ENCODE peak calls at places on chromosomes 3 and 15, in ten cellular contexts. G, N, K, R, F, A, I, E, L and Q are unnamed samples.

GRCh38 chr3:55490194-55490913 is 3.2 kb upstream of the WNT5A start:
- DNase-seq in L (no peak), N (no peak), E (no peak), I (no peak), R (no peak), G (peak), K (no peak), A (no peak), F (no peak), Q (no peak)

GRCh38 chr3:196792771-196793170 is 53.1 kb downstream of the PAK2 start:
- DNase-seq in A (no peak), G (no peak), E (no peak), I (peak), L (no peak), F (peak), N (no peak), K (no peak), R (peak), Q (peak)

GRCh38 chr3:127646501-127647046 is 17.6 kb downstream of the PODXL2 start:
- DNase-seq in L (no peak), E (no peak), R (no peak), K (no peak), A (no peak), N (no peak), I (no peak), F (no peak), G (no peak), Q (no peak)

GRCh38 chr3:145801699-145802098 is 359.3 kb downstream of the PLOD2 start:
- DNase-seq in A (no peak), R (no peak), N (no peak), F (no peak), L (no peak), K (no peak), G (no peak), E (no peak), I (no peak), Q (no peak)

GRCh38 chr3:39808467-39809180 is 785 bp upstream of the MYRIP start:
- DNase-seq in G (peak), A (peak), I (peak), R (no peak), E (no peak), L (no peak), F (no peak), N (no peak), K (no peak), Q (peak)

GRCh38 chr15:51737538-51738305 is at the start of gene LYSMD2:
- DNase-seq in G (peak), E (peak), L (peak), F (peak), K (peak), N (peak), I (peak), A (peak), R (peak), Q (peak)

GRCh38 chr15:82043130-82043673 is 2.6 kb downstream of the MEX3B start:
- DNase-seq in G (peak), N (no peak), F (no peak), I (no peak), R (no peak), L (no peak), A (no peak), E (peak), K (no peak), Q (no peak)

GRCh38 chr15:58260186-58260910 is 122.2 kb downstream of the AQP9 start:
- DNase-seq in G (no peak), R (no peak), A (no peak), N (no peak), E (no peak), K (no peak), L (no peak), F (peak), I (no peak), Q (no peak)

GRCh38 chr3:156772588-156773206 is 53.5 kb upstream of the LEKR1 start:
- DNase-seq in I (peak), G (no peak), F (peak), N (no peak), A (no peak), E (no peak), K (no peak), L (no peak), R (no peak), Q (peak)

GRCh38 chr3:112366428-112366931 is 33.5 kb downstream of the CD200 start:
- DNase-seq in E (no peak), I (no peak), L (no peak), R (no peak), K (no peak), G (no peak), A (no peak), N (no peak), F (no peak), Q (no peak)

GRCh38 chr15:73866481-73866880 is 6.9 kb upstream of the TBC1D21 start:
- DNase-seq in E (no peak), F (no peak), I (no peak), R (no peak), G (no peak), K (no peak), A (no peak), L (no peak), N (no peak), Q (no peak)

GRCh38 chr3:126472277-126473006 is 3.2 kb downstream of the ZXDC start:
- DNase-seq in A (no peak), E (peak), F (peak), N (no peak), I (peak), R (peak), G (no peak), K (peak), L (peak), Q (peak)

GRCh38 chr15:39746714-39747276 is 35.8 kb downstream of the FSIP1 start:
- DNase-seq in F (no peak), E (no peak), I (no peak), G (no peak), K (no peak), L (no peak), N (no peak), A (no peak), R (no peak), Q (no peak)

GRCh38 chr15:99485992-99486370 is 79.8 kb upstream of the MEF2A start:
- DNase-seq in K (no peak), E (no peak), A (no peak), I (no peak), G (peak), F (no peak), N (no peak), L (no peak), R (no peak), Q (no peak)
- H3K4me3 ChIP-seq in K (no peak), E (peak), A (peak), I (no peak), G (peak), F (no peak), N (no peak), L (peak), R (peak), Q (peak)

GRCh38 chr3:134027631-134028030 is 2.1 kb downstream of the SLCO2A1 start:
- DNase-seq in A (no peak), R (no peak), F (no peak), L (no peak), I (peak), N (no peak), G (no peak), K (no peak), E (no peak), Q (no peak)
- H3K4me3 ChIP-seq in A (no peak), R (peak), F (no peak), L (no peak), I (no peak), N (no peak), G (no peak), K (no peak), E (peak), Q (peak)

GRCh38 chr3:166785851-166786250 is 594.2 kb downstream of the ZBBX start:
- DNase-seq in E (no peak), N (no peak), A (no peak), F (no peak), L (no peak), K (no peak), R (no peak), G (no peak), I (no peak), Q (no peak)
- H3K4me3 ChIP-seq in E (no peak), N (no peak), A (no peak), F (no peak), L (no peak), K (no peak), R (no peak), G (no peak), I (no peak), Q (no peak)

GRCh38 chr15:85408270-85408746 is 27.9 kb downstream of the AKAP13 start:
- DNase-seq in R (no peak), I (no peak), K (peak), G (no peak), F (no peak), N (no peak), L (no peak), E (no peak), A (no peak), Q (no peak)
- H3K4me3 ChIP-seq in R (no peak), I (no peak), K (no peak), G (no peak), F (no peak), N (no peak), L (no peak), E (no peak), A (no peak), Q (no peak)

GRCh38 chr3:50675179-50676030 is 678 bp downstream of the DOCK3 start:
- DNase-seq in A (no peak), I (no peak), F (no peak), E (peak), K (peak), R (no peak), L (peak), G (peak), N (peak), Q (no peak)
- H3K4me3 ChIP-seq in A (peak), I (no peak), F (peak), E (peak), K (no peak), R (peak), L (peak), G (peak), N (no peak), Q (no peak)

DNA sequence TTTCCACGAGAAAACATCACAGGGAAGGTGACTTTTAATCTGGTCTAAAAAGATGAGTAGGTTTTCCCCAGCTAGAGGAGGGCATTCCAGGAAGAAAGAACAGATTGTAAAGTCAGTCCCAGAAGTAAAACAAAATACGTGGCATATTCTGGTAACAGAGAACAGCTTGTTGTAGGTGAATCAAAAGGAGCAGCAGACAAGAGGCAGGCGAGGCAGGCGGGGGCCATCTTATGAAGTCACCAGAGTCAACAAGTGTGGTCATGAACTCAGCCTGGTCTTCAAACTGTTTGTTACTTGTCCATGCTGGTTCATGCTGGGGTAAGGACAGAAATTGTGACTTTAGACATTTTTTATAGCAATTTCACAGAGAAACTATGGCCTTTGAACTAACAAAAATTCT is 4.0 kb upstream of the POPDC2 start:
- DNase-seq in E (no peak), F (no peak), N (no peak), I (no peak), K (no peak), L (no peak), R (no peak), G (no peak), A (no peak), Q (peak)
- H3K4me3 ChIP-seq in E (no peak), F (no peak), N (no peak), I (no peak), K (no peak), L (peak), R (no peak), G (no peak), A (no peak), Q (no peak)

DNA sequence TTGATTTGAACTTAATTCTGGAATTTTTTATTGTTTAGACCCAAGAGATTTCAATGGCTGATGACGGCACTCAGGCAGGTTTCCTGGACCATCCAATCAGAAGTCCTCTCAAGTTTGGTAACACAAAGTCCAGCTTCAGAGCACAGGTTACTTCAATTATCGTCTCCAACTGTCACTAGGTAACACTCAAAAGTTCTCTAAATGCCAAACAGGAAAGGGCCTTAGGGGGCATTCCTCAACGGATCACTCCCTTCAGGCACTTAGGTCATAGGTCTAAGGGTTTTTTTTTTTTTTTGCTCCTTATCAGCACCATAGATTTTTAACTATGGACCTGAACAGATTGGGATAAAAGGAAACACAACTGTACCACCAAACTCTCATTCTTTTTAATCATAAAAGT is 85.8 kb downstream of the MEIS2 start:
- DNase-seq in A (no peak), K (no peak), F (no peak), E (no peak), I (no peak), N (no peak), R (no peak), L (no peak), G (no peak), Q (no peak)
- H3K4me3 ChIP-seq in A (no peak), K (no peak), F (no peak), E (no peak), I (no peak), N (no peak), R (no peak), L (no peak), G (no peak), Q (no peak)